ENCODE peak calls at places on chromosomes 4 and X, in nine cellular contexts. One of them, this sample, is unnamed.

GRCh38 chrX:73841337-73841736 is 278.3 kb downstream of the CHIC1 start:
- DNase-seq in NCI-H1105: no peak
- DNase-seq in T-cell: no peak
- DNase-seq in activated CD8-positive, alpha-beta memory T cell treated with anti-CD3 and anti-CD28 coated beads, Interleukin-2, amount 50 U/mL, for 4 hours: no peak
- DNase-seq in lower lobe of right lung: no peak
- DNase-seq in iris pigment epithelial cell: no peak
- DNase-seq in BE2C: no peak
- DNase-seq in anterior cingulate cortex: no peak
- DNase-seq in NCI-H774: no peak
- DNase-seq in this sample: no peak

GRCh38 chr4:113040793-113041192 is 8.7 kb upstream of the ANK2 start:
- DNase-seq in NCI-H1105: no peak
- DNase-seq in lower lobe of right lung: no peak
- DNase-seq in iris pigment epithelial cell: no peak
- DNase-seq in T-cell: no peak
- DNase-seq in NCI-H774: no peak
- DNase-seq in anterior cingulate cortex: no peak
- DNase-seq in activated CD8-positive, alpha-beta memory T cell treated with anti-CD3 and anti-CD28 coated beads, Interleukin-2, amount 50 U/mL, for 4 hours: no peak
- DNase-seq in BE2C: no peak
- DNase-seq in this sample: no peak

GRCh38 chr4:51836531-51836930 is 6.4 kb upstream of the DCUN1D4 start:
- DNase-seq in T-cell: no peak
- DNase-seq in anterior cingulate cortex: no peak
- DNase-seq in NCI-H774: no peak
- DNase-seq in activated CD8-positive, alpha-beta memory T cell treated with anti-CD3 and anti-CD28 coated beads, Interleukin-2, amount 50 U/mL, for 4 hours: no peak
- DNase-seq in lower lobe of right lung: no peak
- DNase-seq in iris pigment epithelial cell: peak; percentile 41
- DNase-seq in BE2C: peak; percentile 51
- DNase-seq in NCI-H1105: no peak
- DNase-seq in this sample: peak; percentile 61

GRCh38 chrX:140292961-140293360 is 211.9 kb downstream of the SOX3 start:
- DNase-seq in BE2C: no peak
- DNase-seq in iris pigment epithelial cell: no peak
- DNase-seq in NCI-H1105: no peak
- DNase-seq in NCI-H774: no peak
- DNase-seq in anterior cingulate cortex: no peak
- DNase-seq in lower lobe of right lung: no peak
- DNase-seq in T-cell: no peak
- DNase-seq in activated CD8-positive, alpha-beta memory T cell treated with anti-CD3 and anti-CD28 coated beads, Interleukin-2, amount 50 U/mL, for 4 hours: no peak
- DNase-seq in this sample: no peak

GRCh38 chr4:151417766-151418376 is 8.9 kb downstream of the FHIP1A start:
- DNase-seq in BE2C: no peak
- DNase-seq in anterior cingulate cortex: no peak
- DNase-seq in T-cell: no peak
- DNase-seq in NCI-H1105: no peak
- DNase-seq in activated CD8-positive, alpha-beta memory T cell treated with anti-CD3 and anti-CD28 coated beads, Interleukin-2, amount 50 U/mL, for 4 hours: no peak
- DNase-seq in iris pigment epithelial cell: no peak
- DNase-seq in lower lobe of right lung: no peak
- DNase-seq in NCI-H774: no peak
- DNase-seq in this sample: no peak

GRCh38 chr4:63637270-63637669 is 772.0 kb downstream of the TECRL start:
- DNase-seq in T-cell: no peak
- DNase-seq in activated CD8-positive, alpha-beta memory T cell treated with anti-CD3 and anti-CD28 coated beads, Interleukin-2, amount 50 U/mL, for 4 hours: no peak
- DNase-seq in NCI-H774: no peak
- DNase-seq in iris pigment epithelial cell: no peak
- DNase-seq in lower lobe of right lung: no peak
- DNase-seq in BE2C: no peak
- DNase-seq in anterior cingulate cortex: no peak
- DNase-seq in NCI-H1105: no peak
- DNase-seq in this sample: no peak

GRCh38 chr4:109303141-109303499 is 662 bp upstream of the COL25A1 start:
- DNase-seq in BE2C: no peak
- DNase-seq in activated CD8-positive, alpha-beta memory T cell treated with anti-CD3 and anti-CD28 coated beads, Interleukin-2, amount 50 U/mL, for 4 hours: no peak
- DNase-seq in lower lobe of right lung: no peak
- DNase-seq in T-cell: no peak
- DNase-seq in iris pigment epithelial cell: peak; percentile 10
- DNase-seq in NCI-H1105: no peak
- DNase-seq in NCI-H774: no peak
- DNase-seq in anterior cingulate cortex: no peak
- DNase-seq in this sample: peak; percentile 46

GRCh38 chr4:184762100-184762499 is 28.2 kb upstream of the CENPU start:
- DNase-seq in T-cell: peak; percentile 4
- DNase-seq in iris pigment epithelial cell: no peak
- DNase-seq in lower lobe of right lung: no peak
- DNase-seq in anterior cingulate cortex: no peak
- DNase-seq in BE2C: no peak
- DNase-seq in activated CD8-positive, alpha-beta memory T cell treated with anti-CD3 and anti-CD28 coated beads, Interleukin-2, amount 50 U/mL, for 4 hours: no peak
- DNase-seq in NCI-H774: no peak
- DNase-seq in NCI-H1105: no peak
- DNase-seq in this sample: no peak

GRCh38 chrX:40570346-40571093 is 10.2 kb upstream of the ATP6AP2 start:
- DNase-seq in iris pigment epithelial cell: no peak
- DNase-seq in lower lobe of right lung: no peak
- DNase-seq in activated CD8-positive, alpha-beta memory T cell treated with anti-CD3 and anti-CD28 coated beads, Interleukin-2, amount 50 U/mL, for 4 hours: no peak
- DNase-seq in anterior cingulate cortex: no peak
- DNase-seq in NCI-H774: no peak
- DNase-seq in NCI-H1105: no peak
- DNase-seq in BE2C: no peak
- DNase-seq in T-cell: no peak
- DNase-seq in this sample: no peak

GRCh38 chr4:3313139-3313538 is 20.3 kb downstream of the RGS12 start:
- DNase-seq in anterior cingulate cortex: no peak
- DNase-seq in BE2C: peak; percentile 0
- DNase-seq in NCI-H1105: no peak
- DNase-seq in iris pigment epithelial cell: no peak
- DNase-seq in activated CD8-positive, alpha-beta memory T cell treated with anti-CD3 and anti-CD28 coated beads, Interleukin-2, amount 50 U/mL, for 4 hours: no peak
- DNase-seq in T-cell: no peak
- DNase-seq in lower lobe of right lung: peak; percentile 9
- DNase-seq in NCI-H774: no peak
- DNase-seq in this sample: no peak

GRCh38 chr4:73922766-73923630 is 53.8 kb downstream of the CXCL1 start:
- DNase-seq in anterior cingulate cortex: no peak
- DNase-seq in NCI-H774: no peak
- DNase-seq in lower lobe of right lung: no peak
- DNase-seq in iris pigment epithelial cell: peak; percentile 75
- DNase-seq in T-cell: no peak
- DNase-seq in BE2C: no peak
- DNase-seq in NCI-H1105: no peak
- DNase-seq in activated CD8-positive, alpha-beta memory T cell treated with anti-CD3 and anti-CD28 coated beads, Interleukin-2, amount 50 U/mL, for 4 hours: no peak
- DNase-seq in this sample: peak; percentile 54

GRCh38 chr4:61274286-61274685 is 74.2 kb downstream of the ADGRL3 start:
- DNase-seq in NCI-H1105: no peak
- DNase-seq in T-cell: no peak
- DNase-seq in anterior cingulate cortex: no peak
- DNase-seq in iris pigment epithelial cell: no peak
- DNase-seq in activated CD8-positive, alpha-beta memory T cell treated with anti-CD3 and anti-CD28 coated beads, Interleukin-2, amount 50 U/mL, for 4 hours: no peak
- DNase-seq in BE2C: no peak
- DNase-seq in NCI-H774: no peak
- DNase-seq in lower lobe of right lung: no peak
- DNase-seq in this sample: no peak

GRCh38 chr4:37890501-37891220 is at the start of gene TBC1D1:
- DNase-seq in NCI-H774: peak; percentile 55
- DNase-seq in T-cell: peak; percentile 22
- DNase-seq in anterior cingulate cortex: peak; percentile 48
- DNase-seq in NCI-H1105: peak; percentile 22
- DNase-seq in lower lobe of right lung: peak; percentile 86
- DNase-seq in BE2C: no peak
- DNase-seq in iris pigment epithelial cell: no peak
- DNase-seq in activated CD8-positive, alpha-beta memory T cell treated with anti-CD3 and anti-CD28 coated beads, Interleukin-2, amount 50 U/mL, for 4 hours: peak; percentile 51
- DNase-seq in this sample: peak; percentile 39

GRCh38 chr4:88697588-88698329 is at the start of gene NAP1L5:
- DNase-seq in activated CD8-positive, alpha-beta memory T cell treated with anti-CD3 and anti-CD28 coated beads, Interleukin-2, amount 50 U/mL, for 4 hours: peak; percentile 66
- DNase-seq in lower lobe of right lung: peak; percentile 75
- DNase-seq in iris pigment epithelial cell: peak; percentile 84
- DNase-seq in BE2C: peak; percentile 71
- DNase-seq in NCI-H774: no peak
- DNase-seq in anterior cingulate cortex: no peak
- DNase-seq in NCI-H1105: no peak
- DNase-seq in T-cell: peak; percentile 77
- DNase-seq in this sample: peak; percentile 74

GRCh38 chrX:49071877-49072711 is 1.7 kb downstream of the PRAF2 start:
- DNase-seq in BE2C: no peak
- DNase-seq in anterior cingulate cortex: peak; percentile 6
- DNase-seq in NCI-H1105: peak; percentile 20
- DNase-seq in lower lobe of right lung: peak; percentile 85
- DNase-seq in activated CD8-positive, alpha-beta memory T cell treated with anti-CD3 and anti-CD28 coated beads, Interleukin-2, amount 50 U/mL, for 4 hours: no peak
- DNase-seq in iris pigment epithelial cell: peak; percentile 88
- DNase-seq in T-cell: no peak
- DNase-seq in NCI-H774: no peak
- DNase-seq in this sample: peak; percentile 71

GRCh38 chr4:7052923-7053715 is 9.9 kb downstream of the TADA2B start:
- DNase-seq in NCI-H774: no peak
- DNase-seq in lower lobe of right lung: peak; percentile 89
- DNase-seq in anterior cingulate cortex: no peak
- DNase-seq in activated CD8-positive, alpha-beta memory T cell treated with anti-CD3 and anti-CD28 coated beads, Interleukin-2, amount 50 U/mL, for 4 hours: no peak
- DNase-seq in iris pigment epithelial cell: no peak
- DNase-seq in BE2C: no peak
- DNase-seq in NCI-H1105: no peak
- DNase-seq in T-cell: no peak
- DNase-seq in this sample: peak; percentile 28

GRCh38 chr4:76546282-76547166 is 111.5 kb downstream of the SHROOM3 start:
- DNase-seq in NCI-H1105: no peak
- DNase-seq in NCI-H774: no peak
- DNase-seq in anterior cingulate cortex: no peak
- DNase-seq in iris pigment epithelial cell: peak; percentile 94
- DNase-seq in activated CD8-positive, alpha-beta memory T cell treated with anti-CD3 and anti-CD28 coated beads, Interleukin-2, amount 50 U/mL, for 4 hours: no peak
- DNase-seq in T-cell: no peak
- DNase-seq in BE2C: no peak
- DNase-seq in lower lobe of right lung: peak; percentile 50
- DNase-seq in this sample: peak; percentile 97

GRCh38 chrX:5458300-5458699 is 770.4 kb downstream of the NLGN4X start:
- DNase-seq in NCI-H1105: no peak
- DNase-seq in anterior cingulate cortex: no peak
- DNase-seq in activated CD8-positive, alpha-beta memory T cell treated with anti-CD3 and anti-CD28 coated beads, Interleukin-2, amount 50 U/mL, for 4 hours: no peak
- DNase-seq in T-cell: no peak
- DNase-seq in BE2C: no peak
- DNase-seq in NCI-H774: no peak
- DNase-seq in lower lobe of right lung: no peak
- DNase-seq in iris pigment epithelial cell: peak; percentile 1
- DNase-seq in this sample: no peak

GRCh38 chrX:16970977-16971376 is 24.5 kb downstream of the REPS2 start:
- DNase-seq in anterior cingulate cortex: no peak
- DNase-seq in iris pigment epithelial cell: peak; percentile 42
- DNase-seq in T-cell: no peak
- DNase-seq in BE2C: no peak
- DNase-seq in NCI-H774: no peak
- DNase-seq in lower lobe of right lung: no peak
- DNase-seq in activated CD8-positive, alpha-beta memory T cell treated with anti-CD3 and anti-CD28 coated beads, Interleukin-2, amount 50 U/mL, for 4 hours: no peak
- DNase-seq in NCI-H1105: no peak
- DNase-seq in this sample: peak; percentile 16

GRCh38 chrX:76915836-76916235 is 488.3 kb downstream of the MAGEE1 start:
- DNase-seq in iris pigment epithelial cell: no peak
- DNase-seq in activated CD8-positive, alpha-beta memory T cell treated with anti-CD3 and anti-CD28 coated beads, Interleukin-2, amount 50 U/mL, for 4 hours: no peak
- DNase-seq in NCI-H1105: no peak
- DNase-seq in NCI-H774: no peak
- DNase-seq in BE2C: no peak
- DNase-seq in T-cell: no peak
- DNase-seq in anterior cingulate cortex: no peak
- DNase-seq in lower lobe of right lung: no peak
- DNase-seq in this sample: no peak

GRCh38 chr4:92182736-92183407 is 120.9 kb upstream of the GRID2 start:
- DNase-seq in iris pigment epithelial cell: no peak
- DNase-seq in activated CD8-positive, alpha-beta memory T cell treated with anti-CD3 and anti-CD28 coated beads, Interleukin-2, amount 50 U/mL, for 4 hours: no peak
- DNase-seq in T-cell: no peak
- DNase-seq in anterior cingulate cortex: no peak
- DNase-seq in lower lobe of right lung: peak; percentile 24
- DNase-seq in BE2C: no peak
- DNase-seq in NCI-H1105: no peak
- DNase-seq in NCI-H774: no peak
- DNase-seq in this sample: no peak

GRCh38 chr4:617644-618330 is 7.6 kb upstream of the PDE6B start:
- DNase-seq in activated CD8-positive, alpha-beta memory T cell treated with anti-CD3 and anti-CD28 coated beads, Interleukin-2, amount 50 U/mL, for 4 hours: no peak
- DNase-seq in NCI-H1105: no peak
- DNase-seq in iris pigment epithelial cell: no peak
- DNase-seq in lower lobe of right lung: peak; percentile 64
- DNase-seq in NCI-H774: no peak
- DNase-seq in anterior cingulate cortex: no peak
- DNase-seq in BE2C: no peak
- DNase-seq in T-cell: no peak
- DNase-seq in this sample: no peak

GRCh38 chr4:109662786-109663185 is 40.5 kb downstream of the CASP6 start:
- DNase-seq in iris pigment epithelial cell: no peak
- DNase-seq in NCI-H774: no peak
- DNase-seq in NCI-H1105: no peak
- DNase-seq in activated CD8-positive, alpha-beta memory T cell treated with anti-CD3 and anti-CD28 coated beads, Interleukin-2, amount 50 U/mL, for 4 hours: no peak
- DNase-seq in lower lobe of right lung: no peak
- DNase-seq in BE2C: no peak
- DNase-seq in T-cell: no peak
- DNase-seq in anterior cingulate cortex: no peak
- DNase-seq in this sample: no peak

GRCh38 chr4:170374770-170375169 is 285.0 kb upstream of the AADAT start:
- DNase-seq in BE2C: peak; percentile 22
- DNase-seq in NCI-H774: no peak
- DNase-seq in lower lobe of right lung: no peak
- DNase-seq in T-cell: no peak
- DNase-seq in iris pigment epithelial cell: peak; percentile 22
- DNase-seq in anterior cingulate cortex: no peak
- DNase-seq in activated CD8-positive, alpha-beta memory T cell treated with anti-CD3 and anti-CD28 coated beads, Interleukin-2, amount 50 U/mL, for 4 hours: no peak
- DNase-seq in NCI-H1105: no peak
- DNase-seq in this sample: no peak

GRCh38 chrX:137430984-137431475 is 134.9 kb upstream of the ZIC3 start:
- DNase-seq in lower lobe of right lung: no peak
- DNase-seq in activated CD8-positive, alpha-beta memory T cell treated with anti-CD3 and anti-CD28 coated beads, Interleukin-2, amount 50 U/mL, for 4 hours: no peak
- DNase-seq in NCI-H774: no peak
- DNase-seq in T-cell: no peak
- DNase-seq in NCI-H1105: no peak
- DNase-seq in BE2C: no peak
- DNase-seq in iris pigment epithelial cell: no peak
- DNase-seq in anterior cingulate cortex: no peak
- DNase-seq in this sample: no peak

GRCh38 chrX:24498181-24498580 is 33.1 kb downstream of the PDK3 start:
- DNase-seq in iris pigment epithelial cell: no peak
- DNase-seq in BE2C: peak; percentile 16
- DNase-seq in NCI-H1105: no peak
- DNase-seq in NCI-H774: no peak
- DNase-seq in T-cell: no peak
- DNase-seq in anterior cingulate cortex: no peak
- DNase-seq in lower lobe of right lung: no peak
- DNase-seq in activated CD8-positive, alpha-beta memory T cell treated with anti-CD3 and anti-CD28 coated beads, Interleukin-2, amount 50 U/mL, for 4 hours: peak; percentile 17
- DNase-seq in this sample: peak; percentile 2